ENCODE peak calls at places on chromosomes 13 and 19, in five cellular contexts. One of them, this sample, is unnamed. For H3K4me1, the result is how much of the 10 kb centered on the place peaks cover.

GRCh38 chr19:27794444-27795042 is 1418.4 kb downstream of the UQCRFS1 start:
- DNase-seq in IMR-90: peak
- DNase-seq in gastrocnemius medialis: no peak
- DNase-seq in uterus: no peak
- DNase-seq in ovary: no peak
- DNase-seq in this sample: no peak

GRCh38 chr19:33879818-33880575 is 83.3 kb downstream of the KCTD15 start:
- DNase-seq in ovary: peak
- DNase-seq in gastrocnemius medialis: no peak
- DNase-seq in IMR-90: no peak
- DNase-seq in uterus: no peak
- DNase-seq in this sample: no peak

GRCh38 chr19:14118165-14119051 is 846 bp upstream of the PRKACA start:
- DNase-seq in gastrocnemius medialis: peak
- DNase-seq in ovary: peak
- DNase-seq in IMR-90: peak
- DNase-seq in uterus: peak
- DNase-seq in this sample: peak

GRCh38 chr19:48378194-48378570 is 13.2 kb downstream of the KDELR1 start:
- DNase-seq in uterus: no peak
- DNase-seq in ovary: no peak
- DNase-seq in gastrocnemius medialis: no peak
- DNase-seq in IMR-90: no peak
- DNase-seq in this sample: no peak

GRCh38 chr13:40230833-40231266 is 435.6 kb downstream of the FOXO1 start:
- DNase-seq in IMR-90: no peak
- DNase-seq in ovary: no peak
- DNase-seq in uterus: peak
- DNase-seq in gastrocnemius medialis: no peak
- DNase-seq in this sample: no peak

GRCh38 chr19:42531313-42531712 is 3.0 kb upstream of the CEACAM1 start:
- DNase-seq in gastrocnemius medialis: no peak
- DNase-seq in ovary: no peak
- DNase-seq in uterus: no peak
- DNase-seq in IMR-90: no peak
- DNase-seq in this sample: no peak

GRCh38 chr19:45976180-45976579 is 2.5 kb upstream of the NOVA2 start:
- DNase-seq in ovary: no peak
- DNase-seq in uterus: no peak
- DNase-seq in gastrocnemius medialis: no peak
- DNase-seq in IMR-90: no peak
- DNase-seq in this sample: no peak

GRCh38 chr19:28314771-28315170 is 898.2 kb downstream of the UQCRFS1 start:
- DNase-seq in ovary: no peak
- DNase-seq in gastrocnemius medialis: no peak
- DNase-seq in uterus: no peak
- DNase-seq in IMR-90: no peak
- DNase-seq in this sample: no peak

GRCh38 chr19:58317481-58318072 is 9.2 kb upstream of the ZSCAN22 start:
- DNase-seq in IMR-90: peak
- DNase-seq in ovary: no peak
- DNase-seq in gastrocnemius medialis: no peak
- DNase-seq in uterus: no peak
- DNase-seq in this sample: no peak

GRCh38 chr19:342801-343421 is 1.7 kb downstream of the MIER2 start:
- DNase-seq in gastrocnemius medialis: peak
- DNase-seq in ovary: peak
- DNase-seq in uterus: peak
- DNase-seq in IMR-90: peak
- DNase-seq in this sample: no peak

GRCh38 chr13:109593230-109593629 is 193.2 kb downstream of the IRS2 start:
- DNase-seq in uterus: no peak
- DNase-seq in ovary: no peak
- DNase-seq in gastrocnemius medialis: no peak
- DNase-seq in IMR-90: no peak
- DNase-seq in this sample: no peak

GRCh38 chr19:5641171-5641570 is 18.3 kb downstream of the SAFB start:
- DNase-seq in gastrocnemius medialis: no peak
- DNase-seq in IMR-90: no peak
- DNase-seq in ovary: no peak
- DNase-seq in uterus: no peak
- DNase-seq in this sample: no peak

GRCh38 chr19:52896431-52897148 is 845 bp downstream of the ZNF320 start:
- DNase-seq in gastrocnemius medialis: peak
- DNase-seq in ovary: peak
- DNase-seq in IMR-90: peak
- DNase-seq in uterus: peak
- DNase-seq in this sample: no peak

GRCh38 chr13:110541526-110541920 is 20.0 kb downstream of the RAB20 start:
- DNase-seq in gastrocnemius medialis: no peak
- DNase-seq in IMR-90: peak
- DNase-seq in ovary: no peak
- DNase-seq in uterus: no peak
- DNase-seq in this sample: no peak

GRCh38 chr19:50500060-50500752 is 10.8 kb downstream of the JOSD2 start:
- DNase-seq in IMR-90: no peak
- DNase-seq in ovary: no peak
- DNase-seq in gastrocnemius medialis: peak
- DNase-seq in uterus: no peak
- DNase-seq in this sample: no peak

GRCh38 chr13:73833331-73834070 is 300.7 kb downstream of the KLF12 start:
- DNase-seq in uterus: no peak
- DNase-seq in gastrocnemius medialis: no peak
- DNase-seq in ovary: no peak
- DNase-seq in IMR-90: peak
- DNase-seq in this sample: no peak

GRCh38 chr13:35888327-35888940 is 242.7 kb downstream of the DCLK1 start:
- DNase-seq in IMR-90: peak
- DNase-seq in uterus: peak
- DNase-seq in ovary: no peak
- DNase-seq in gastrocnemius medialis: no peak
- DNase-seq in this sample: no peak

DNA sequence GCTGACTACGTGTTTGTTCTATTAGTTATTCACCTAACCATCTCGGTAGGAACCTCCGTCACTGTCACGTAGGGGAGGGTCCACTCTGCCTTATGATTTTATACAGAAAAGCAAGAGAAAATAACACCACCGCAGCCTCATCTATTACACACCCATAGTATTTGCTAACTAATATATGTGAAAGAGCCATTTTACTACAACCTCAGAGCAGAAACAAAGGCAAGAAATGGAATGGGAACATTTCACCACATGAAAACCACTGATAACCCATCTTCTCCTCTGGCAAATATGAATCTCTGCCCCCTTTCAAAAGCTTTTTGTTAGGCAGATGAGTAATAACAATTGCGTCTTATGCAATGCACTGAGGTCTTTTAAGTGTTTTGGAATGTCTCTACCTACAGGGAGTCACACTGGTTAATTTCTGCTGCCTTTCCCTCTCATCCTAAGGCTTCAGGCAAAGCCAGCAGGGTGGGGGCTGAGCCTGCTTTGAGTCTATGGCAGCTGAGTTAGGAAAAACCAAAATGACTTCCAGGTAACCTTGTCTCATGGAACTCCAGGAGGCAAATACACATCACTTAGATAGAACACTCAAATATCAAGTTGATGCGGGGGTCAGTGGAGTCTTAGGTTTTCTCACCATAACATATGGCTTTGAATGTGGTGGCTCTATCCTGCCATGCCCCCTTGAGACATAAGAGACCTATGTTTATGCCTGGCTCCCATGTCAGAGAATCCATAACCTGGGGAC is 15.0 kb downstream of the TSHZ3 start:
- DNase-seq in IMR-90: peak
- DNase-seq in ovary: no peak
- DNase-seq in gastrocnemius medialis: no peak
- DNase-seq in uterus: peak
- DNase-seq in this sample: no peak
- H3K4me1 ChIP-seq in IMR-90: half or more
- H3K4me1 ChIP-seq in ovary: under half
- H3K4me1 ChIP-seq in gastrocnemius medialis: under half
- H3K4me1 ChIP-seq in uterus: under half
- H3K4me1 ChIP-seq in this sample: under half

DNA sequence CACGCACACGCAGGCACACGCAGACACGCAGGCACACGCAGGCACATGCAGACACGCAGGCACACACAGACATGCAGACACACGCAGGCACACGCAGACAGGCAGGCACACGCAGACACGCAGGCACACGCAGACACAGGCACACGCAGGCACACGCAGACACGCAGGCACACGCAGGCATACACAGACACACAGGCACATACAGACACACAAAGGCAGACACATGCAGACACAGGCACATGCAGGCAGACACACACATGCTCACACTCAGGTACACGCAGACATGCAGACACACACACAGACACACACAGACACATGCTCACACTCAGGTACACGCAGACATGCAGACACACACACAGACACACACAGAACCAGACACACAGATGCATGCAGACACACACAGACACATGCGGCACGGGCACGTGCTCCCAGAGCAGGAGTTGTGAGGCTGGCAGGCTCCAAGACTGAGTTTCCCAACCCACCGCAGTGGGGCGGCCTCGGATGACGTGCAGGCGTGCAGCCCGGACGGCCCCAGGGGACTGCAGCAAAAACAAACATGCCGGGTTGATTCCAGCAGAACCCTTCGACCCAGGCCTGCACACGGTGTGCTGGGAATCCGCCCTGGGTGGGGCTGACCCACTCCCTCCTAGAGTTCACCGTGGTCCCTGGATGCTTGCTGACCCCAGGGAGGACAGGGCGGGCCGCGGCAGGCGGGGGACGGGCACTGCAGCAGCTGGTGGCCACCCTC is 100.0 kb downstream of the GADD45B start:
- DNase-seq in uterus: peak
- DNase-seq in gastrocnemius medialis: peak
- DNase-seq in ovary: peak
- DNase-seq in IMR-90: peak
- DNase-seq in this sample: no peak
- TF ChIP-seq POLR2A in uterus: no peak
- TF ChIP-seq POLR2A in gastrocnemius medialis: no peak
- TF ChIP-seq POLR2A in ovary: no peak
- TF ChIP-seq POLR2A in IMR-90: no peak
- TF ChIP-seq POLR2A in this sample: no peak

GRCh38 chr13:100543872-100544602 is 44.6 kb downstream of the GGACT start:
- DNase-seq in ovary: no peak
- DNase-seq in IMR-90: no peak
- DNase-seq in uterus: no peak
- DNase-seq in gastrocnemius medialis: no peak
- DNase-seq in this sample: no peak

GRCh38 chr13:100542546-100543156 is 45.9 kb downstream of the GGACT start:
- DNase-seq in IMR-90: peak
- DNase-seq in gastrocnemius medialis: no peak
- DNase-seq in ovary: no peak
- DNase-seq in uterus: no peak
- DNase-seq in this sample: no peak

GRCh38 chr13:100545684-100546061 is 42.9 kb downstream of the GGACT start:
- DNase-seq in ovary: no peak
- DNase-seq in IMR-90: no peak
- DNase-seq in uterus: no peak
- DNase-seq in gastrocnemius medialis: no peak
- DNase-seq in this sample: no peak

GRCh38 chr13:100546713-100547405 is 41.7 kb downstream of the GGACT start:
- DNase-seq in uterus: no peak
- DNase-seq in ovary: no peak
- DNase-seq in IMR-90: no peak
- DNase-seq in gastrocnemius medialis: no peak
- DNase-seq in this sample: no peak

GRCh38 chr13:100544866-100545683 is 43.5 kb downstream of the GGACT start:
- DNase-seq in ovary: no peak
- DNase-seq in uterus: no peak
- DNase-seq in IMR-90: no peak
- DNase-seq in gastrocnemius medialis: peak
- DNase-seq in this sample: no peak
- H3K4me1 ChIP-seq in ovary: under half
- H3K4me1 ChIP-seq in uterus: under half
- H3K4me1 ChIP-seq in IMR-90: under half
- H3K4me1 ChIP-seq in gastrocnemius medialis: under half
- H3K4me1 ChIP-seq in this sample: under half

DNA sequence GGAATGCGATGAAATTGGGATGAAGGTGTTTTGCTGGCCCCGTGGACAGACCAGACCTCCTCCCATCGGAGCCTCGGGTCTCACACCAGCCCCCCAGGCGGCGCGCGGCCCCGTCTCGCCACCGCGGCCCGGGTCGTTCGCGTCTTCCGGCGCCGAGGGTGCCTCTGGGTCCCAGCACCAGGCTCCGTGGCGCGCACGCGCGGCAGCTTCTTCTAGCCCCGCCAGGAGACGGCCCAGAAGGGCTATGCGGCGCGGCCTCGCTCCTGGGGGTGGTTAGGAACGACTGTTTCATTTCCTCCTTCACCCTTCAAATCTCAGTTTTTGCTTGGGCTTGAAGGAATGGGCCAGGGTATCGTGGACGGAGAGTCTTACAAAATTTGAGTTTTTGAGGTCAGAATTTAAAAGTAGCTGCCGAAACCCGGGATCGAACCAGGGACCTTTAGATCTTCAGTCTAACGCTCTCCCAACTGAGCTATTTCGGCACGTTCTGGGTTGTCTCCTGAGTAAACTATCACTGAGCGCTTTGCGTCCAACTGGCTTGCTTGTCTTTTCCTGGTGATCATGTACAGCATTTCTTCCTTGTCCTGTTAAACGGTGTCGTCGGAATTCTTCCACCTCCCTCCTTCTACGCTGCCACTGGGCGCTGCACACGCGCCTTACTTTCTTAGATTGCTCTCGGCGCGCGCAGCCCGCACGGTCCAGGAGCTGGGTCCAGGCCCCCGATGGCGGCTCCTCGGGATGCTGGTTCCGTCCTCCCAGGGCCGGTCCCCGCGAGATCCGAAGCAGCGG is 46.5 kb downstream of the TGDS start:
- DNase-seq in gastrocnemius medialis: peak
- DNase-seq in IMR-90: peak
- DNase-seq in uterus: peak
- DNase-seq in ovary: peak
- DNase-seq in this sample: peak
- TF ChIP-seq POLR2A in gastrocnemius medialis: peak
- TF ChIP-seq POLR2A in IMR-90: peak
- TF ChIP-seq POLR2A in uterus: peak
- TF ChIP-seq POLR2A in ovary: peak
- TF ChIP-seq POLR2A in this sample: no peak

GRCh38 chr19:1861599-1862031 is 1.8 kb downstream of the KLF16 start:
- DNase-seq in ovary: no peak
- DNase-seq in IMR-90: no peak
- DNase-seq in uterus: no peak
- DNase-seq in gastrocnemius medialis: no peak
- DNase-seq in this sample: no peak
- H3K4me1 ChIP-seq in ovary: under half
- H3K4me1 ChIP-seq in IMR-90: under half
- H3K4me1 ChIP-seq in uterus: under half
- H3K4me1 ChIP-seq in gastrocnemius medialis: under half
- H3K4me1 ChIP-seq in this sample: half or more

GRCh38 chr19:6826281-6826920 is 53.9 kb downstream of the VAV1 start:
- DNase-seq in ovary: no peak
- DNase-seq in uterus: no peak
- DNase-seq in IMR-90: no peak
- DNase-seq in gastrocnemius medialis: no peak
- DNase-seq in this sample: no peak
- TF ChIP-seq POLR2A in ovary: no peak
- TF ChIP-seq POLR2A in uterus: no peak
- TF ChIP-seq POLR2A in IMR-90: no peak
- TF ChIP-seq POLR2A in gastrocnemius medialis: no peak
- TF ChIP-seq POLR2A in this sample: no peak

GRCh38 chr19:49496574-49497008 is 357 bp downstream of the RPS11 start:
- DNase-seq in uterus: no peak
- DNase-seq in gastrocnemius medialis: no peak
- DNase-seq in IMR-90: no peak
- DNase-seq in ovary: no peak
- DNase-seq in this sample: no peak
- H3K4me1 ChIP-seq in uterus: under half
- H3K4me1 ChIP-seq in gastrocnemius medialis: under half
- H3K4me1 ChIP-seq in IMR-90: under half
- H3K4me1 ChIP-seq in ovary: under half
- H3K4me1 ChIP-seq in this sample: under half

This sample was measured in esophagus squamous epithelium.